ENCODE peak calls at places on chromosomes 11 and 22, in nine cellular contexts. D is AG04450, N is progenitor cell of endocrine pancreas, G is epithelial cell of esophagus, H is dorsolateral prefrontal cortex, Y is upper lobe of right lung, S is fibroblast of the aortic adventitia, F is kidney, M is lung. J is an unnamed sample.

GRCh38 chr11:26583550-26583949 is 11.5 kb upstream of the MUC15 start:
- DNase-seq in D (no peak), G (peak; percentile 99), Y (no peak), S (peak; percentile 65), M (peak; percentile 75), H (no peak), N (no peak), F (no peak), J (no peak)

GRCh38 chr11:22922672-22923071 is 62.4 kb upstream of the CCDC179 start:
- DNase-seq in H (no peak), S (no peak), N (no peak), G (no peak), Y (no peak), D (no peak), F (no peak), M (no peak), J (no peak)

GRCh38 chr11:57547854-57548377 is 10.5 kb downstream of the SMTNL1 start:
- DNase-seq in S (no peak), D (no peak), Y (no peak), M (no peak), G (no peak), N (no peak), F (no peak), H (no peak), J (peak; percentile 75)

GRCh38 chr11:114304969-114305368 is 8.8 kb downstream of the NNMT start:
- DNase-seq in Y (no peak), D (no peak), F (no peak), S (peak; percentile 43), N (no peak), G (no peak), H (no peak), M (no peak), J (no peak)

GRCh38 chr22:46546466-46547178 is 9.2 kb upstream of the CELSR1 start:
- DNase-seq in S (peak; percentile 65), Y (peak; percentile 86), N (no peak), M (peak; percentile 79), D (no peak), H (no peak), G (no peak), F (peak; percentile 88), J (no peak)

GRCh38 chr22:48748113-48748859 is 1079.4 kb downstream of the BRD1 start:
- DNase-seq in S (no peak), H (no peak), D (no peak), Y (peak; percentile 44), M (peak; percentile 26), N (peak; percentile 7), G (no peak), F (no peak), J (no peak)

GRCh38 chr22:44026630-44027511 is 2.8 kb downstream of the PARVB start:
- DNase-seq in N (no peak), G (no peak), D (no peak), M (peak; percentile 75), S (no peak), F (peak; percentile 87), H (peak; percentile 20), Y (peak; percentile 88), J (peak; percentile 90)

GRCh38 chr22:27405672-27406388 is 395.7 kb downstream of the MN1 start:
- DNase-seq in H (peak; percentile 24), S (peak; percentile 52), G (peak; percentile 65), D (no peak), N (peak; percentile 50), Y (peak; percentile 74), F (no peak), M (peak; percentile 31), J (peak; percentile 48)

GRCh38 chr11:111407652-111408051 is 28.6 kb upstream of the POU2AF1 start:
- DNase-seq in G (no peak), H (no peak), S (no peak), M (no peak), N (no peak), Y (no peak), F (no peak), D (no peak), J (no peak)

GRCh38 chr11:46421257-46421880 is 29.8 kb upstream of the CHRM4 start:
- DNase-seq in H (no peak), F (no peak), S (no peak), G (no peak), D (no peak), M (no peak), Y (no peak), N (no peak), J (no peak)

GRCh38 chr11:114151631-114152030 is 92.1 kb downstream of the ZBTB16 start:
- DNase-seq in S (no peak), D (no peak), G (no peak), Y (no peak), N (no peak), M (no peak), H (no peak), F (no peak), J (no peak)

GRCh38 chr22:27879923-27880322 is 39.1 kb downstream of the PITPNB start:
- DNase-seq in D (no peak), G (peak; percentile 41), N (no peak), S (peak; percentile 58), Y (no peak), M (no peak), H (no peak), F (no peak), J (peak; percentile 17)

GRCh38 chr22:44225091-44225689 is 44.5 kb downstream of the PARVG start:
- DNase-seq in G (no peak), D (no peak), F (peak; percentile 32), Y (no peak), N (no peak), H (no peak), S (no peak), M (peak; percentile 6), J (no peak)

GRCh38 chr11:65425105-65425970 is 2.7 kb downstream of the NEAT1 start:
- DNase-seq in N (no peak), H (no peak), F (peak; percentile 66), Y (peak; percentile 53), G (peak; percentile 79), S (peak; percentile 87), M (no peak), D (no peak), J (no peak)

GRCh38 chr11:86091566-86091965 is 22.7 kb upstream of the PICALM start:
- DNase-seq in F (no peak), D (no peak), N (no peak), M (no peak), H (no peak), Y (no peak), G (peak; percentile 73), S (peak; percentile 94), J (no peak)

GRCh38 chr11:44029507-44029845 is 18.3 kb upstream of the ACCSL start:
- DNase-seq in H (no peak), Y (no peak), G (no peak), F (no peak), N (no peak), M (peak; percentile 14), S (no peak), D (no peak), J (no peak)

GRCh38 chr11:122695076-122695620 is 39.6 kb downstream of the UBASH3B start:
- DNase-seq in N (no peak), F (no peak), Y (no peak), H (no peak), G (no peak), D (no peak), M (no peak), S (no peak), J (no peak)

GRCh38 chr22:50209893-50210292 is 9.1 kb downstream of the SELENOO start:
- DNase-seq in M (no peak), S (peak; percentile 72), G (peak; percentile 65), N (no peak), Y (peak; percentile 81), F (peak; percentile 85), D (no peak), H (no peak), J (peak; percentile 92)

DNA sequence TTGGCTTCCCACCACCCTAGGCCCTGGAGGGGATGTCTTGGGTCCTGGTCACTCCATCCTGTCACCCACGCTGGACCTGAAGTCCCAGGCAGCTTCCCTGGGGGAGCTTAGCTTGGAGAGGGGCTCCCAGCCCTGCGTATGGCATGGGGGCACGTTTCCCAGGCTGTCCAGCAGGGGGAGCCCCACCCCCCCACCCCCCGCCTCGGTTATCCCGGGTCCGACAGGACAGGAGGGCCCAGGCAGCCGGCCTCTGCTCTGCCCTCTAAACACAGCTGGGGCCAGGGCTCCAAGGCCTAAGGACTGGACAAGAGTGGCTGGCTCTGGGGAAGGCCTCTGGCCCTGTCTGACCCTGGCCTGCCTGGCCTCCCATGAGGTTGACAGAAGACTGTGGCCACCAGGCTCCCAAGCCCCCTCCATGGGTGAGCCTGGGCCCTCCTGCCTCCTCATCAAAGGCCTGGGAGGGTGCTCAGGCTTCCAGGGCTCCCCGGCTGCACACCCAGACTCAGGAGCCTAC is 104.8 kb downstream of the NECTIN1 start:
- DNase-seq in S (no peak), D (no peak), G (no peak), H (no peak), F (no peak), Y (no peak), M (no peak), N (no peak), J (peak; percentile 67)
- TF ChIP-seq CTCF in S (peak; percentile 44), D (peak; percentile 46), G (peak; percentile 36), H (peak; percentile 61), F (peak; percentile 18), Y (peak; percentile 65), M (peak; percentile 1), N (peak; percentile 66), J (peak; percentile 33)

DNA sequence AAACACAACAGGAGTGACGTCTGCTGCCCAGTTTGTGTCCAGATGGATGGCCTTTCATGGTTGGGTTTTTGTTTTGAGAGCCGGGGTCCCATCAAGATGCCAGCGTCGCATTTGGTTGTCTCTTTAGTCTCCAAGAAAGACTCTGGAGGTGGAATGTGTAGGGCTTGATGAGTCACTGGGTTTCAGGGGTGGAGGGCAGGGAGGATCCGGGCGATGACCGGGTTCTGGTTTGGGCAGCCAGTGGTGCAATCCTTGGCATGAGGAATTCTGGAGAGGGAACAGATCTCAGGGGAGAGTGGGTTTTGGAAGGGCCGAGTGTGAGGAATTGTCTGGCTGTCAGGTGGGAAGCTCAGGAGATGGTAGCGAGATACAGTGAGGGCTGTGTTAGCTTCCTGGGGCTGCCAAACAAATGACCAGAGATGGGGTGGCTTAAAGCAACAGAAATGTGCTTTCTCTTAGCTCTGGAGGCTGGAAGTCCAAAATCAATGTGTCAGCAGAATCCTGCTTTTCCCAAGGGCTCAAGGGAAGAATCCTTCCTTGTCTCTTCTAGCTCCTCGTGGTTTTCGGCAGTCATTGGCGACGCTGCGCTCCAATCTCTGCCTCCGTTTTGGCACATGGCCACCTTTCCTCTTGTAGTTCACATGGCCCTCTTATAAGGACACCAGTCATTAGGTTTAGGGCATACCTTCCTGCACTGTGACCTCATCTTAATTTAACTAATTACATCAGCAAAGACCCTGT is 26.4 kb upstream of the PPFIA1 start:
- DNase-seq in H (no peak), D (no peak), M (no peak), Y (no peak), F (no peak), N (no peak), G (peak; percentile 48), S (peak; percentile 44), J (no peak)
- TF ChIP-seq CTCF in H (no peak), D (no peak), M (no peak), Y (no peak), F (no peak), N (no peak), G (no peak), S (no peak), J (no peak)

GRCh38 chr11:73270089-73270854 is 1.9 kb upstream of the P2RY6 start:
- DNase-seq in G (no peak), F (no peak), D (no peak), N (no peak), M (no peak), H (no peak), Y (peak; percentile 49), S (no peak), J (no peak)
- TF ChIP-seq CTCF in G (no peak), F (no peak), D (no peak), N (no peak), M (no peak), H (no peak), Y (no peak), S (no peak), J (no peak)

GRCh38 chr22:24706050-24706449 is 68.5 kb downstream of the PIWIL3 start:
- DNase-seq in G (no peak), D (no peak), N (no peak), M (no peak), Y (no peak), F (no peak), S (no peak), H (no peak), J (no peak)
- TF ChIP-seq CTCF in G (no peak), D (peak; percentile 20), N (peak; percentile 44), M (no peak), Y (no peak), F (no peak), S (no peak), H (no peak), J (no peak)

J was measured in GM13977.